ENCODE peak calls at places on chromosomes 2 and 18, in six cellular contexts. One of them, this sample, is unnamed.

GRCh38 chr2:205133544-205133943 is 548.8 kb upstream of the NRP2 start:
- DNase-seq in body of pancreas: no peak
- DNase-seq in stomach: no peak
- DNase-seq in tibial nerve: peak; percentile 16
- DNase-seq in HCT116: no peak
- DNase-seq in NB4: no peak
- DNase-seq in this sample: no peak

GRCh38 chr2:23465138-23465537 is 80.2 kb downstream of the KLHL29 start:
- DNase-seq in body of pancreas: no peak
- DNase-seq in stomach: no peak
- DNase-seq in tibial nerve: no peak
- DNase-seq in HCT116: no peak
- DNase-seq in NB4: no peak
- DNase-seq in this sample: no peak

GRCh38 chr2:45707034-45707433 is 55.6 kb downstream of the PRKCE start:
- DNase-seq in body of pancreas: no peak
- DNase-seq in stomach: no peak
- DNase-seq in tibial nerve: no peak
- DNase-seq in HCT116: no peak
- DNase-seq in NB4: no peak
- DNase-seq in this sample: no peak

GRCh38 chr2:16644204-16644925 is 21.3 kb downstream of the CYRIA start:
- DNase-seq in body of pancreas: no peak
- DNase-seq in stomach: no peak
- DNase-seq in tibial nerve: no peak
- DNase-seq in HCT116: no peak
- DNase-seq in NB4: no peak
- DNase-seq in this sample: peak; percentile 28

GRCh38 chr2:160977376-160977775 is 182.9 kb upstream of the TANK start:
- DNase-seq in body of pancreas: no peak
- DNase-seq in stomach: no peak
- DNase-seq in tibial nerve: no peak
- DNase-seq in HCT116: no peak
- DNase-seq in NB4: no peak
- DNase-seq in this sample: no peak

GRCh38 chr2:95379616-95379925 is 22.9 kb upstream of the FAHD2A start:
- DNase-seq in body of pancreas: no peak
- DNase-seq in stomach: no peak
- DNase-seq in tibial nerve: no peak
- DNase-seq in HCT116: no peak
- DNase-seq in NB4: no peak
- DNase-seq in this sample: peak; percentile 5

GRCh38 chr2:15588329-15588919 is 3.2 kb upstream of the DDX1 start:
- DNase-seq in body of pancreas: peak; percentile 62
- DNase-seq in stomach: peak; percentile 61
- DNase-seq in tibial nerve: peak; percentile 55
- DNase-seq in HCT116: peak; percentile 53
- DNase-seq in NB4: peak; percentile 65
- DNase-seq in this sample: peak; percentile 75

GRCh38 chr2:178304262-178304661 is 110.0 kb downstream of the OSBPL6 start:
- DNase-seq in body of pancreas: no peak
- DNase-seq in stomach: no peak
- DNase-seq in tibial nerve: no peak
- DNase-seq in HCT116: no peak
- DNase-seq in NB4: peak; percentile 4
- DNase-seq in this sample: no peak

GRCh38 chr2:70461414-70461813 is 92.2 kb downstream of the TGFA start:
- DNase-seq in body of pancreas: no peak
- DNase-seq in stomach: no peak
- DNase-seq in tibial nerve: no peak
- DNase-seq in HCT116: no peak
- DNase-seq in NB4: no peak
- DNase-seq in this sample: no peak

GRCh38 chr2:199465988-199466703 is 8.4 kb upstream of the SATB2 start:
- DNase-seq in body of pancreas: no peak
- DNase-seq in stomach: no peak
- DNase-seq in tibial nerve: no peak
- DNase-seq in HCT116: no peak
- DNase-seq in NB4: no peak
- DNase-seq in this sample: no peak

GRCh38 chr18:68053290-68053689 is 536.8 kb upstream of the DSEL start:
- DNase-seq in body of pancreas: no peak
- DNase-seq in stomach: no peak
- DNase-seq in tibial nerve: no peak
- DNase-seq in HCT116: no peak
- DNase-seq in NB4: no peak
- DNase-seq in this sample: no peak

GRCh38 chr2:155442755-155443372 is 744.4 kb downstream of the KCNJ3 start:
- DNase-seq in body of pancreas: no peak
- DNase-seq in stomach: no peak
- DNase-seq in tibial nerve: no peak
- DNase-seq in HCT116: peak; percentile 24
- DNase-seq in NB4: no peak
- DNase-seq in this sample: no peak

GRCh38 chr2:118202707-118203303 is 114.5 kb downstream of the INSIG2 start:
- DNase-seq in body of pancreas: peak; percentile 50
- DNase-seq in stomach: no peak
- DNase-seq in tibial nerve: peak; percentile 32
- DNase-seq in HCT116: no peak
- DNase-seq in NB4: peak; percentile 65
- DNase-seq in this sample: peak; percentile 36

GRCh38 chr2:222709191-222709891 is 37.9 kb downstream of the MOGAT1 start:
- DNase-seq in body of pancreas: peak; percentile 63
- DNase-seq in stomach: peak; percentile 45
- DNase-seq in tibial nerve: peak; percentile 68
- DNase-seq in HCT116: peak; percentile 83
- DNase-seq in NB4: peak; percentile 55
- DNase-seq in this sample: peak; percentile 3

GRCh38 chr2:70141754-70142589 is 48.8 kb downstream of the C2orf42 start:
- DNase-seq in body of pancreas: peak; percentile 78
- DNase-seq in stomach: peak; percentile 80
- DNase-seq in tibial nerve: no peak
- DNase-seq in HCT116: peak; percentile 32
- DNase-seq in NB4: no peak
- DNase-seq in this sample: no peak

GRCh38 chr2:48551548-48551947 is 21.6 kb downstream of the STON1 start:
- DNase-seq in body of pancreas: no peak
- DNase-seq in stomach: no peak
- DNase-seq in tibial nerve: no peak
- DNase-seq in HCT116: no peak
- DNase-seq in NB4: no peak
- DNase-seq in this sample: no peak

GRCh38 chr2:141137121-141137693 is 993.6 kb downstream of the LRP1B start:
- DNase-seq in body of pancreas: no peak
- DNase-seq in stomach: no peak
- DNase-seq in tibial nerve: no peak
- DNase-seq in HCT116: no peak
- DNase-seq in NB4: no peak
- DNase-seq in this sample: peak; percentile 5

GRCh38 chr2:24739355-24740025 is 53.7 kb downstream of the PTRHD1 start:
- DNase-seq in body of pancreas: no peak
- DNase-seq in stomach: no peak
- DNase-seq in tibial nerve: no peak
- DNase-seq in HCT116: no peak
- DNase-seq in NB4: no peak
- DNase-seq in this sample: no peak

GRCh38 chr2:231786177-231786916 is at the start of gene COPS7B:
- DNase-seq in body of pancreas: peak; percentile 79
- DNase-seq in stomach: peak; percentile 83
- DNase-seq in tibial nerve: peak; percentile 56
- DNase-seq in HCT116: peak; percentile 68
- DNase-seq in NB4: peak; percentile 98
- DNase-seq in this sample: peak; percentile 88
- TF ChIP-seq POLR2A in body of pancreas: peak; percentile 30
- TF ChIP-seq POLR2A in stomach: no peak
- TF ChIP-seq POLR2A in tibial nerve: no peak
- TF ChIP-seq POLR2A in HCT116: no peak
- TF ChIP-seq POLR2A in NB4: peak; percentile 54
- TF ChIP-seq POLR2A in this sample: peak; percentile 48

GRCh38 chr2:126657146-126657635 is 1.2 kb downstream of the GYPC start:
- DNase-seq in body of pancreas: peak; percentile 63
- DNase-seq in stomach: peak; percentile 42
- DNase-seq in tibial nerve: peak; percentile 60
- DNase-seq in HCT116: no peak
- DNase-seq in NB4: peak; percentile 90
- DNase-seq in this sample: peak; percentile 79
- TF ChIP-seq POLR2A in body of pancreas: peak; percentile 6
- TF ChIP-seq POLR2A in stomach: no peak
- TF ChIP-seq POLR2A in tibial nerve: no peak
- TF ChIP-seq POLR2A in HCT116: no peak
- TF ChIP-seq POLR2A in NB4: peak; percentile 45
- TF ChIP-seq POLR2A in this sample: peak; percentile 81

GRCh38 chr2:180352620-180353019 is 345.5 kb upstream of the CWC22 start:
- DNase-seq in body of pancreas: no peak
- DNase-seq in stomach: no peak
- DNase-seq in tibial nerve: no peak
- DNase-seq in HCT116: no peak
- DNase-seq in NB4: no peak
- DNase-seq in this sample: no peak

GRCh38 chr2:180349809-180350208 is 342.7 kb upstream of the CWC22 start:
- DNase-seq in body of pancreas: no peak
- DNase-seq in stomach: no peak
- DNase-seq in tibial nerve: no peak
- DNase-seq in HCT116: no peak
- DNase-seq in NB4: no peak
- DNase-seq in this sample: no peak
- TF ChIP-seq POLR2A in body of pancreas: no peak
- TF ChIP-seq POLR2A in stomach: no peak
- TF ChIP-seq POLR2A in tibial nerve: no peak
- TF ChIP-seq POLR2A in HCT116: no peak
- TF ChIP-seq POLR2A in NB4: no peak
- TF ChIP-seq POLR2A in this sample: no peak

GRCh38 chr2:8543065-8543411 is 138.8 kb upstream of the ID2 start:
- DNase-seq in body of pancreas: no peak
- DNase-seq in stomach: no peak
- DNase-seq in tibial nerve: no peak
- DNase-seq in HCT116: no peak
- DNase-seq in NB4: no peak
- DNase-seq in this sample: no peak

GRCh38 chr2:8544786-8545631 is 136.8 kb upstream of the ID2 start:
- DNase-seq in body of pancreas: peak; percentile 81
- DNase-seq in stomach: peak; percentile 61
- DNase-seq in tibial nerve: no peak
- DNase-seq in HCT116: peak; percentile 6
- DNase-seq in NB4: peak; percentile 99
- DNase-seq in this sample: peak; percentile 92

GRCh38 chr2:8542381-8543064 is 139.3 kb upstream of the ID2 start:
- DNase-seq in body of pancreas: no peak
- DNase-seq in stomach: no peak
- DNase-seq in tibial nerve: no peak
- DNase-seq in HCT116: no peak
- DNase-seq in NB4: no peak
- DNase-seq in this sample: no peak

GRCh38 chr2:8544168-8544785 is 137.6 kb upstream of the ID2 start:
- DNase-seq in body of pancreas: no peak
- DNase-seq in stomach: no peak
- DNase-seq in tibial nerve: no peak
- DNase-seq in HCT116: no peak
- DNase-seq in NB4: no peak
- DNase-seq in this sample: no peak

DNA sequence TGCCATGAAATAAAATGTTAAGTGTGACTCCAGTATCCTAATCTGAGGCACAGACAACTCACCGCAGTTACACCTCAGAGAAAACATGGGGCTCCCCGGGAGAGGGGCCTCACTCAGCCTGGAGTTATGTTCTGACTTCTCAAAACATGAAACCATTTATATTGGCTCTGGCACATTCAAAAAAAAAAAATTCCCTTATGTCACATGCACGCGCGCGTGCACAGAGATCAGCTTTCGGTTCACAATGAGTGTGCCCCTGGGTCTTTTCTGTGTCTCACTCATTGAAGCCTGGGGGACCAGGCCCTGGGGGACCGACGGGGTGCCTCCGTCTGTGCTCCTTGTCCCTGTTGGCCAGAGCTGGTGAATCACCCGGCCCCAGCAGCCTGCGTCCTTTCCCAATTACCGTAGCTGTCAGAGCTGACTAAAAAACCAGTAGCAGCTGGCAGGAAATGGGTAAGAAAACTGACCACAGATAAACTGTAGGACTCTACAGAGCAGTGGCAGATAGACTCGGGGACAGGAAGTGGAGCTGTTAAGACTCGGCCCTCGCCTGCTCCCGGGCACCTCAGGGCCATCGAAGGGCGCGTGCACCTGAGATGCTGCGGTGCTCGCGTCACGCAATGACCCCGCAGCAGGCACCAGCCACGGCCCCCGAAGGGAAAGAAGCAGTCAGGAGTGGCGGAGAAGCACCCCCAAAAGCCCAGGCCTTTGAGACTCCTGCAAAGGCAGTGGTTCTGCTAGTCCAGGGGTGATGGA is 138.3 kb upstream of the ID2 start:
- DNase-seq in body of pancreas: peak; percentile 79
- DNase-seq in stomach: peak; percentile 49
- DNase-seq in tibial nerve: peak; percentile 33
- DNase-seq in HCT116: no peak
- DNase-seq in NB4: peak; percentile 99
- DNase-seq in this sample: peak; percentile 70
- TF ChIP-seq POLR2A in body of pancreas: peak; percentile 45
- TF ChIP-seq POLR2A in stomach: no peak
- TF ChIP-seq POLR2A in tibial nerve: no peak
- TF ChIP-seq POLR2A in HCT116: no peak
- TF ChIP-seq POLR2A in NB4: no peak
- TF ChIP-seq POLR2A in this sample: peak; percentile 64